ENCODE peak calls at places on chromosome 7, in nine cellular contexts. P is CD8-positive, alpha-beta T cell; K is colonic mucosa; U is adrenal gland; X is tibial artery; Y is ovary; O is endodermal cell; V is A673; A is spleen. M is an unnamed sample.
A peak's percentile ranks its signal among the peaks of the same experiment; 100 is the strongest.

GRCh38 chr7:151425670-151426075 is 14.3 kb downstream of the CRYGN start:
- DNase-seq in P (no peak), K (no peak), U (no peak), X (peak; percentile 76), Y (peak; percentile 64), O (no peak), V (no peak), A (peak; percentile 11), M (peak; percentile 8)

GRCh38 chr7:83355143-83355542 is 192.5 kb upstream of the PCLO start:
- DNase-seq in P (no peak), K (no peak), U (no peak), X (no peak), Y (no peak), O (no peak), V (no peak), A (no peak), M (no peak)

GRCh38 chr7:50266893-50267386 is 37.6 kb upstream of the IKZF1 start:
- DNase-seq in P (peak; percentile 44), K (peak; percentile 37), U (no peak), X (no peak), Y (no peak), O (no peak), V (no peak), A (peak; percentile 92), M (no peak)

GRCh38 chr7:151900591-151901312 is 23.8 kb upstream of the PRKAG2 start:
- DNase-seq in P (no peak), K (no peak), U (no peak), X (peak; percentile 21), Y (no peak), O (no peak), V (no peak), A (no peak), M (no peak)

GRCh38 chr7:151233111-151233701 is 923 bp downstream of the CHPF2 start:
- DNase-seq in P (peak; percentile 35), K (no peak), U (peak; percentile 72), X (peak; percentile 78), Y (no peak), O (no peak), V (peak; percentile 40), A (peak; percentile 87), M (no peak)

GRCh38 chr7:123905714-123906113 is 19.3 kb upstream of the SPAM1 start:
- DNase-seq in P (no peak), K (no peak), U (no peak), X (no peak), Y (no peak), O (no peak), V (no peak), A (no peak), M (no peak)

GRCh38 chr7:47344171-47344955 is 237.5 kb downstream of the TNS3 start:
- DNase-seq in P (no peak), K (no peak), U (no peak), X (no peak), Y (peak; percentile 8), O (peak; percentile 28), V (no peak), A (peak; percentile 49), M (no peak)

GRCh38 chr7:47293884-47294568 is 287.9 kb downstream of the TNS3 start:
- DNase-seq in P (no peak), K (peak; percentile 33), U (no peak), X (no peak), Y (peak; percentile 48), O (no peak), V (no peak), A (no peak), M (no peak)

GRCh38 chr7:115707684-115708341 is 322.8 kb downstream of the TFEC start:
- DNase-seq in P (no peak), K (no peak), U (no peak), X (no peak), Y (no peak), O (no peak), V (peak; percentile 80), A (no peak), M (no peak)

GRCh38 chr7:73612598-73613269 is 11.6 kb downstream of the MLXIPL start:
- DNase-seq in P (no peak), K (peak; percentile 85), U (peak; percentile 52), X (no peak), Y (no peak), O (peak; percentile 91), V (peak; percentile 64), A (no peak), M (peak; percentile 75)

GRCh38 chr7:134710854-134711624 is 64.4 kb downstream of the BPGM start:
- DNase-seq in P (peak; percentile 20), K (no peak), U (no peak), X (no peak), Y (no peak), O (no peak), V (no peak), A (no peak), M (no peak)

GRCh38 chr7:81839708-81840359 is 70.0 kb upstream of the HGF start:
- DNase-seq in P (no peak), K (no peak), U (no peak), X (no peak), Y (no peak), O (no peak), V (no peak), A (no peak), M (no peak)

GRCh38 chr7:70886547-70886946 is 245.4 kb upstream of the GALNT17 start:
- DNase-seq in P (no peak), K (no peak), U (no peak), X (no peak), Y (no peak), O (peak; percentile 83), V (no peak), A (no peak), M (no peak)

GRCh38 chr7:28517606-28518005 is 105.3 kb downstream of the CREB5 start:
- DNase-seq in P (no peak), K (no peak), U (no peak), X (no peak), Y (no peak), O (no peak), V (no peak), A (no peak), M (no peak)

GRCh38 chr7:49483142-49483541 is 290.3 kb upstream of the VWC2 start:
- DNase-seq in P (no peak), K (peak; percentile 38), U (no peak), X (no peak), Y (no peak), O (no peak), V (no peak), A (no peak), M (no peak)

GRCh38 chr7:155336812-155337602 is 39.3 kb downstream of the INSIG1 start:
- DNase-seq in P (no peak), K (no peak), U (no peak), X (no peak), Y (no peak), O (peak; percentile 39), V (no peak), A (no peak), M (no peak)

DNA sequence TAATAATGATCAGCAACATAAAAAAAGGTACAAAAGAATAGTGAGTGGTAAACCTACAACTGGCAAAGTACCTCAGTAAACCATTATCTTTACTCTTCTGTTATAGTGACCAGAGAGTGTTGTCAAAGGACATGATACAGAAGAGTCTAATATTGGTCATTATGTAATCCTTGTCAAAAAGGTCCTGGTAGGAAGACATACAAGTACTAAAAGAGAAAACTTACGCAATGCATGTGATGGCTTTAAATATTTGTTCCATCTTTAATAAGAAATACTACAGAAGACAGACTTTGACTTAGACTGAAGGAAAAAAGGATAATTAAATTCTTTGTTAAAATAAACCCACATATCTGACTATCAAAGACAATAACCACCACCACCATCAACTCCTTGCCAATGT is 6.5 kb downstream of the DOCK4 start:
- DNase-seq in P (no peak), K (no peak), U (no peak), X (no peak), Y (no peak), O (no peak), V (no peak), A (no peak), M (no peak)
- TF ChIP-seq CTCF in P (no peak), K (no peak), U (no peak), X (no peak), Y (no peak), O (no peak), V (no peak), A (no peak), M (no peak)

GRCh38 chr7:69880848-69881247 is 282.6 kb downstream of the AUTS2 start:
- DNase-seq in P (no peak), K (no peak), U (no peak), X (no peak), Y (no peak), O (no peak), V (peak; percentile 79), A (no peak), M (no peak)
- H3K4me1 ChIP-seq in P (no peaks in the 10 kb centered on the region), K (no peaks in the 10 kb centered on the region), U (no peaks in the 10 kb centered on the region), X (no peaks in the 10 kb centered on the region), Y (no peaks in the 10 kb centered on the region), O (peaks cover 9% of the 10 kb centered on the region), V (peaks cover 19% of the 10 kb centered on the region), A (no peaks in the 10 kb centered on the region), M (peaks cover 3% of the 10 kb centered on the region)

DNA sequence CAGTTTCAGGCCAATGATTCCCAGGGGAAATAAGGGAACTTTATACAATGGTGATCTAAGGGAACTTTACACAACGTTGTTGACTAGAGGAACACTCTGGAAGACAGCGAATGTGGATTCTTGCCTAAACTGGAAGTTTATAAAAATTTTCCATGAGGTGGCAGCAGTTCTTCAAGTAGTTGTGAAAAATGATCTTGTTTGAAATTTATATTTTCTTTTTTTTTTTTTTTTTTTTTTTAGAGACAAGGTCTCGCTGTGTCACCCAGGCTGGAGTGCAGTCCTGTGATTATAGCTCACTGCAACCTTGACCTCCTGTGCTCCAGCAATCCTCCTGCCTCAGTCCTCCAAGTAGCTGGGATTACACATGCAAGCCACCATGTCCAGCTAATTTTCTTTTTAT is 32.1 kb upstream of the GTF2I start:
- DNase-seq in P (no peak), K (no peak), U (peak; percentile 60), X (no peak), Y (peak; percentile 29), O (no peak), V (peak; percentile 30), A (no peak), M (no peak)
- TF ChIP-seq CTCF in P (peak; percentile 29), K (no peak), U (no peak), X (peak; percentile 12), Y (no peak), O (no peak), V (peak; percentile 28), A (peak; percentile 18), M (no peak)

DNA sequence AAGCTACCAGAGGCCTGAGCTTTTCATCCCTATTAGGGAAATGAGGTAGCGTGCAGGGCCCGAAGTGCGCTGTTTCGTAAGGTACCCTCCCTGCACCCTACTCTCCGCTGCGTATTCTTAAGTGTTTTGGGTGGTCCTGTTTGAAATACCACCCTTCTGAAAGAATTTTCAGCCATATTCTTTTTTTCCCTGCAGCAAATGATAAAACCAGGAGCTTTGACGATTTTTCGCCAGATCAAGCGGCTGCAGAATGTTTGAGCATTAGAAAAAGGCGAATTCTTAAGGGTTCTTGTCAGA is 1.2 kb downstream of the RSBN1L start:
- DNase-seq in P (no peak), K (no peak), U (no peak), X (peak; percentile 82), Y (peak; percentile 38), O (no peak), V (no peak), A (peak; percentile 83), M (no peak)
- H3K4me1 ChIP-seq in P (peaks cover 29% of the 10 kb centered on the region), K (peaks cover 3% of the 10 kb centered on the region), U (peaks cover 55% of the 10 kb centered on the region), X (peaks cover 76% of the 10 kb centered on the region), Y (peaks cover 13% of the 10 kb centered on the region), O (peaks cover 2% of the 10 kb centered on the region), V (peaks cover 15% of the 10 kb centered on the region), A (peaks cover 31% of the 10 kb centered on the region), M (peaks cover 39% of the 10 kb centered on the region)